ENCODE peak calls at places on chromosomes 2 and 18, in nine cellular contexts. D is NCI-H524; Y is stimulated activated CD4-positive, alpha-beta T cell treated with anti-CD3 and anti-CD28 coated beads, Interleukin-1b, Interleukin-23, amount 100 ng/mL, for 1 hour; J is T-cell; M is neural crest cell; X is Calu3; E is spleen; C is A549; V is posterior vena cava. B is an unnamed sample.

GRCh38 chr2:234286118-234286598 is 210.7 kb downstream of the ARL4C start:
- DNase-seq in D (no peak), Y (no peak), J (no peak), M (no peak), X (no peak), E (no peak), C (no peak), V (no peak), B (no peak)

GRCh38 chr18:7987284-7987976 is 420.3 kb downstream of the PTPRM start:
- DNase-seq in D (no peak), Y (no peak), J (no peak), M (no peak), X (no peak), E (no peak), C (peak; percentile 22), V (no peak), B (peak; percentile 43)

GRCh38 chr2:241858206-241859016 is at the start of gene PDCD1:
- DNase-seq in D (no peak), Y (no peak), J (peak; percentile 36), M (no peak), X (peak; percentile 31), E (peak; percentile 86), C (no peak), V (peak; percentile 78), B (no peak)

GRCh38 chr2:234954551-234954992 is 2.8 kb downstream of the SH3BP4 start:
- DNase-seq in D (no peak), Y (no peak), J (no peak), M (no peak), X (no peak), E (peak; percentile 47), C (no peak), V (no peak), B (peak; percentile 72)

GRCh38 chr2:65576861-65577601 is 144.6 kb upstream of the SPRED2 start:
- DNase-seq in D (no peak), Y (no peak), J (no peak), M (no peak), X (peak; percentile 14), E (no peak), C (peak; percentile 91), V (no peak), B (peak; percentile 99)

GRCh38 chr2:180670302-180671003 is 310.0 kb upstream of the UBE2E3 start:
- DNase-seq in D (no peak), Y (no peak), J (no peak), M (no peak), X (no peak), E (no peak), C (no peak), V (no peak), B (peak; percentile 24)

GRCh38 chr18:3458952-3459853 is 9.2 kb downstream of the TGIF1 start:
- DNase-seq in D (no peak), Y (no peak), J (no peak), M (no peak), X (no peak), E (no peak), C (peak; percentile 88), V (no peak), B (peak; percentile 80)

GRCh38 chr18:56538756-56539155 is 99.6 kb downstream of the TXNL1 start:
- DNase-seq in D (no peak), Y (no peak), J (no peak), M (no peak), X (no peak), E (no peak), C (no peak), V (no peak), B (no peak)

GRCh38 chr2:122011493-122012270 is 256.2 kb downstream of the TSN start:
- DNase-seq in D (no peak), Y (no peak), J (no peak), M (no peak), X (no peak), E (no peak), C (no peak), V (no peak), B (no peak)

GRCh38 chr2:222477962-222478608 is 53.7 kb downstream of the SGPP2 start:
- DNase-seq in D (no peak), Y (no peak), J (no peak), M (no peak), X (no peak), E (no peak), C (no peak), V (no peak), B (no peak)

GRCh38 chr2:216648105-216648504 is 14.9 kb downstream of the IGFBP2 start:
- DNase-seq in D (no peak), Y (no peak), J (no peak), M (no peak), X (no peak), E (peak; percentile 11), C (no peak), V (peak; percentile 59), B (peak; percentile 23)

GRCh38 chr2:108944601-108945241 is 44.3 kb downstream of the EDAR start:
- DNase-seq in D (no peak), Y (no peak), J (no peak), M (no peak), X (no peak), E (no peak), C (peak; percentile 18), V (peak; percentile 61), B (no peak)

GRCh38 chr18:48007955-48008701 is 77.7 kb upstream of the SMAD2 start:
- DNase-seq in D (peak; percentile 51), Y (no peak), J (peak; percentile 16), M (peak; percentile 66), X (peak; percentile 76), E (peak; percentile 88), C (peak; percentile 82), V (peak; percentile 85), B (peak; percentile 15)

GRCh38 chr18:73218293-73218692 is 350.5 kb upstream of the NETO1 start:
- DNase-seq in D (no peak), Y (no peak), J (no peak), M (no peak), X (no peak), E (no peak), C (no peak), V (no peak), B (no peak)

GRCh38 chr2:1588051-1588993 is 156.0 kb downstream of the PXDN start:
- DNase-seq in D (no peak), Y (no peak), J (no peak), M (no peak), X (no peak), E (no peak), C (no peak), V (peak; percentile 73), B (no peak)

GRCh38 chr2:60823694-60824305 is 57.6 kb upstream of the REL start:
- DNase-seq in D (no peak), Y (no peak), J (no peak), M (no peak), X (no peak), E (no peak), C (no peak), V (no peak), B (no peak)

GRCh38 chr18:44700652-44701051 is 20.0 kb downstream of the SETBP1 start:
- DNase-seq in D (no peak), Y (no peak), J (peak; percentile 22), M (no peak), X (no peak), E (peak; percentile 79), C (no peak), V (no peak), B (peak; percentile 81)

GRCh38 chr2:129253461-129253812 is 726.0 kb upstream of the RAB6C start:
- DNase-seq in D (peak; percentile 17), Y (no peak), J (no peak), M (peak; percentile 19), X (no peak), E (no peak), C (peak; percentile 8), V (no peak), B (no peak)

GRCh38 chr2:157303612-157304011 is 22.0 kb downstream of the ERMN start:
- DNase-seq in D (no peak), Y (no peak), J (no peak), M (no peak), X (no peak), E (no peak), C (no peak), V (no peak), B (no peak)

GRCh38 chr18:9095297-9096012 is 7.0 kb upstream of the NDUFV2 start:
- DNase-seq in D (no peak), Y (no peak), J (peak; percentile 55), M (no peak), X (no peak), E (no peak), C (peak; percentile 13), V (no peak), B (no peak)

GRCh38 chr18:80006726-80007125 is 18.4 kb upstream of the TXNL4A start:
- DNase-seq in D (no peak), Y (no peak), J (no peak), M (no peak), X (no peak), E (no peak), C (no peak), V (no peak), B (no peak)

GRCh38 chr2:191382801-191383200 is 137.6 kb downstream of the MYO1B start:
- DNase-seq in D (no peak), Y (no peak), J (no peak), M (no peak), X (peak; percentile 72), E (no peak), C (peak; percentile 84), V (no peak), B (peak; percentile 50)

GRCh38 chr2:201195329-201195728 is 12.4 kb downstream of the CASP10 start:
- DNase-seq in D (no peak), Y (no peak), J (no peak), M (no peak), X (no peak), E (no peak), C (no peak), V (no peak), B (no peak)

GRCh38 chr2:217616936-217617335 is 385.9 kb downstream of the TNS1 start:
- DNase-seq in D (no peak), Y (no peak), J (no peak), M (no peak), X (no peak), E (no peak), C (no peak), V (no peak), B (no peak)

GRCh38 chr2:233807966-233808892 is 30.1 kb downstream of the MROH2A start:
- DNase-seq in D (no peak), Y (no peak), J (no peak), M (no peak), X (no peak), E (peak; percentile 49), C (no peak), V (peak; percentile 64), B (no peak)

GRCh38 chr2:102082591-102083586 is 59.7 kb upstream of the IL1R1 start:
- DNase-seq in D (no peak), Y (no peak), J (no peak), M (no peak), X (no peak), E (no peak), C (peak; percentile 23), V (no peak), B (peak; percentile 98)

GRCh38 chr2:207205173-207205957 is 39.6 kb upstream of the KLF7 start:
- DNase-seq in D (no peak), Y (no peak), J (no peak), M (no peak), X (no peak), E (no peak), C (no peak), V (no peak), B (no peak)

GRCh38 chr2:37344453-37345361 is at the start of gene QPCT:
- DNase-seq in D (peak; percentile 12), Y (peak; percentile 45), J (peak; percentile 34), M (no peak), X (peak; percentile 47), E (peak; percentile 91), C (peak; percentile 60), V (peak; percentile 85), B (no peak)

GRCh38 chr2:160365691-160366367 is 127.8 kb downstream of the RBMS1 start:
- DNase-seq in D (no peak), Y (no peak), J (no peak), M (no peak), X (no peak), E (no peak), C (no peak), V (peak; percentile 90), B (no peak)

B was measured in renal cortical epithelial cell.